ENCODE peak calls at places on chromosomes 12 and 14, in five cellular contexts. X is CD8-positive, alpha-beta memory T cell; J is Ammon's horn; L is cardiac muscle cell; O is activated naive CD8-positive, alpha-beta T cell treated with anti-CD3 and anti-CD28 coated beads for 36 hours. T is an unnamed sample.

GRCh38 chr12:66119870-66120241 is 10.7 kb downstream of the LLPH start:
- DNase-seq in X (no peak), J (no peak), L (no peak), O (no peak), T (no peak)

GRCh38 chr12:78035913-78036658 is 205.4 kb downstream of the NAV3 start:
- DNase-seq in X (no peak), J (peak), L (no peak), O (no peak), T (no peak)

GRCh38 chr12:49871263-49871561 is 28.3 kb upstream of the BCDIN3D start:
- DNase-seq in X (no peak), J (no peak), L (no peak), O (no peak), T (no peak)

GRCh38 chr12:11746940-11747716 is 97.7 kb downstream of the ETV6 start:
- DNase-seq in X (no peak), J (no peak), L (no peak), O (no peak), T (no peak)

GRCh38 chr12:68807576-68808387 is at the start of gene MDM2:
- DNase-seq in X (peak), J (peak), L (peak), O (peak), T (peak)

GRCh38 chr12:2751230-2751629 is 43.5 kb upstream of the FKBP4 start:
- DNase-seq in X (no peak), J (no peak), L (no peak), O (no peak), T (no peak)

GRCh38 chr12:41189395-41190251 is 1.5 kb downstream of the PDZRN4 start:
- DNase-seq in X (no peak), J (peak), L (peak), O (no peak), T (no peak)

GRCh38 chr14:35287481-35288013 is 4.6 kb upstream of the PSMA6 start:
- DNase-seq in X (no peak), J (no peak), L (no peak), O (peak), T (no peak)

GRCh38 chr14:46999661-47000060 is 348.1 kb upstream of the RPL10L start:
- DNase-seq in X (no peak), J (no peak), L (no peak), O (no peak), T (no peak)

GRCh38 chr12:53061404-53062010 is 11.6 kb downstream of the TNS2 start:
- DNase-seq in X (no peak), J (no peak), L (no peak), O (no peak), T (no peak)

GRCh38 chr12:100857418-100857817 is 62.8 kb downstream of the ANO4 start:
- DNase-seq in X (no peak), J (no peak), L (no peak), O (no peak), T (no peak)

GRCh38 chr14:70045715-70046535 is 142.8 kb downstream of the SLC8A3 start:
- DNase-seq in X (no peak), J (peak), L (peak), O (peak), T (peak)

GRCh38 chr14:59333668-59334067 is 131.5 kb downstream of the GPR135 start:
- DNase-seq in X (no peak), J (peak), L (peak), O (no peak), T (peak)

GRCh38 chr12:59904874-59905521 is 309.2 kb downstream of the SLC16A7 start:
- DNase-seq in X (no peak), J (no peak), L (peak), O (no peak), T (no peak)

GRCh38 chr14:97218713-97219355 is 421.7 kb downstream of the VRK1 start:
- DNase-seq in X (peak), J (peak), L (peak), O (peak), T (no peak)

GRCh38 chr12:103269962-103270361 is 225.8 kb downstream of the C12orf42 start:
- DNase-seq in X (no peak), J (no peak), L (no peak), O (no peak), T (no peak)

GRCh38 chr14:72892879-72893635 is 844 bp downstream of the DPF3 start:
- DNase-seq in X (peak), J (peak), L (peak), O (peak), T (no peak)

GRCh38 chr14:25041898-25042297 is 8.0 kb downstream of the STXBP6 start:
- DNase-seq in X (no peak), J (no peak), L (no peak), O (no peak), T (no peak)

GRCh38 chr14:82067221-82067620 is 533.6 kb upstream of the SEL1L start:
- DNase-seq in X (no peak), J (no peak), L (peak), O (no peak), T (no peak)

GRCh38 chr14:99775351-99775750 is 17.9 kb upstream of the EML1 start:
- DNase-seq in X (no peak), J (no peak), L (no peak), O (no peak), T (no peak)

GRCh38 chr14:70754989-70755388 is 54.3 kb downstream of the MAP3K9 start:
- DNase-seq in X (no peak), J (no peak), L (no peak), O (no peak), T (no peak)

GRCh38 chr12:96456265-96456974 is 33.0 kb upstream of the CFAP54 start:
- DNase-seq in X (no peak), J (no peak), L (no peak), O (no peak), T (no peak)

GRCh38 chr12:118589162-118589561 is 212.8 kb downstream of the SUDS3 start:
- DNase-seq in X (no peak), J (no peak), L (no peak), O (no peak), T (no peak)